ENCODE peak calls at places on chromosomes 11 and 22, in eight cellular contexts. G is epithelial cell of esophagus, X is colonic mucosa, W is left lung, B is uterus, T is kidney epithelial cell, D is IMR-90, S is heart left ventricle. O is an unnamed sample.

GRCh38 chr11:70111269-70112016 is 33.3 kb downstream of the ANO1 start:
- DNase-seq in G (no peak), X (peak), W (peak), B (no peak), T (no peak), D (peak), S (peak), O (no peak)

GRCh38 chr11:44823920-44824704 is 97.3 kb downstream of the TSPAN18 start:
- DNase-seq in G (no peak), X (no peak), W (peak), B (no peak), T (no peak), D (no peak), S (no peak), O (no peak)

GRCh38 chr11:128924109-128924508 is 18.6 kb downstream of the TP53AIP1 start:
- DNase-seq in G (no peak), X (no peak), W (no peak), B (no peak), T (no peak), D (no peak), S (no peak), O (no peak)

GRCh38 chr11:12177739-12178338 is 67.4 kb downstream of the MICAL2 start:
- DNase-seq in G (no peak), X (no peak), W (no peak), B (no peak), T (no peak), D (peak), S (no peak), O (no peak)

GRCh38 chr22:36977401-36977861 is 41.8 kb downstream of the TST start:
- DNase-seq in G (no peak), X (peak), W (peak), B (peak), T (no peak), D (peak), S (peak), O (peak)

GRCh38 chr11:2468363-2469240 is 23.8 kb downstream of the KCNQ1 start:
- DNase-seq in G (no peak), X (peak), W (no peak), B (no peak), T (no peak), D (no peak), S (peak), O (no peak)

GRCh38 chr11:130168105-130168504 is 8.5 kb downstream of the ST14 start:
- DNase-seq in G (peak), X (no peak), W (no peak), B (no peak), T (no peak), D (peak), S (no peak), O (no peak)

GRCh38 chr11:68142028-68142412 is 20.8 kb upstream of the CHKA start:
- DNase-seq in G (peak), X (no peak), W (peak), B (no peak), T (no peak), D (no peak), S (peak), O (no peak)

GRCh38 chr11:73156686-73157085 is 14.6 kb upstream of the FCHSD2 start:
- DNase-seq in G (no peak), X (no peak), W (no peak), B (no peak), T (no peak), D (no peak), S (no peak), O (no peak)

GRCh38 chr11:32006799-32007388 is 84.0 kb upstream of the RCN1 start:
- DNase-seq in G (peak), X (no peak), W (no peak), B (no peak), T (no peak), D (peak), S (no peak), O (no peak)

GRCh38 chr11:109439684-109440083 is 17.7 kb downstream of the C11orf87 start:
- DNase-seq in G (peak), X (no peak), W (no peak), B (no peak), T (no peak), D (no peak), S (no peak), O (no peak)

GRCh38 chr22:40748388-40748970 is 69.2 kb downstream of the MCHR1 start:
- DNase-seq in G (no peak), X (no peak), W (no peak), B (no peak), T (no peak), D (no peak), S (no peak), O (no peak)

GRCh38 chr22:38927033-38927789 is 30.2 kb upstream of the APOBEC3A start:
- DNase-seq in G (peak), X (peak), W (peak), B (peak), T (no peak), D (peak), S (peak), O (peak)

GRCh38 chr11:77072851-77073327 is 6.1 kb downstream of the CAPN5 start:
- DNase-seq in G (no peak), X (peak), W (no peak), B (no peak), T (no peak), D (no peak), S (no peak), O (no peak)

GRCh38 chr22:42560781-42561180 is 7.0 kb downstream of the SERHL2 start:
- DNase-seq in G (peak), X (no peak), W (no peak), B (no peak), T (no peak), D (no peak), S (no peak), O (no peak)

GRCh38 chr11:94526645-94527438 is 14.6 kb downstream of the C11orf97 start:
- DNase-seq in G (peak), X (no peak), W (no peak), B (no peak), T (no peak), D (peak), S (no peak), O (no peak)

GRCh38 chr22:44448271-44448780 is 49.7 kb downstream of the RTL6 start:
- DNase-seq in G (peak), X (no peak), W (peak), B (peak), T (peak), D (peak), S (peak), O (no peak)

GRCh38 chr11:126163074-126163700 is 48.3 kb downstream of the RPUSD4 start:
- DNase-seq in G (peak), X (no peak), W (no peak), B (peak), T (peak), D (peak), S (no peak), O (no peak)

GRCh38 chr11:77705195-77705876 is 67.7 kb upstream of the CLNS1A start:
- DNase-seq in G (peak), X (no peak), W (no peak), B (no peak), T (peak), D (peak), S (no peak), O (no peak)

GRCh38 chr11:102420547-102420946 is 32.0 kb downstream of the TMEM123 start:
- DNase-seq in G (no peak), X (no peak), W (no peak), B (no peak), T (no peak), D (no peak), S (no peak), O (no peak)

GRCh38 chr22:25167082-25167481 is 32.6 kb upstream of the CRYBB3 start:
- DNase-seq in G (peak), X (no peak), W (no peak), B (no peak), T (no peak), D (no peak), S (no peak), O (no peak)

GRCh38 chr11:129204439-129204838 is 12.3 kb upstream of the ARHGAP32 start:
- DNase-seq in G (no peak), X (no peak), W (no peak), B (no peak), T (no peak), D (no peak), S (no peak), O (no peak)

GRCh38 chr11:65556470-65557279 is 1.5 kb downstream of the LTBP3 start:
- DNase-seq in G (no peak), X (no peak), W (no peak), B (no peak), T (no peak), D (no peak), S (no peak), O (no peak)

GRCh38 chr11:6817668-6818067 is 18.2 kb upstream of the OR6A2 start:
- DNase-seq in G (no peak), X (no peak), W (no peak), B (no peak), T (no peak), D (peak), S (no peak), O (no peak)

GRCh38 chr22:32361257-32361656 is 3.6 kb downstream of the RFPL3 start:
- DNase-seq in G (no peak), X (no peak), W (no peak), B (no peak), T (no peak), D (no peak), S (no peak), O (no peak)

DNA sequence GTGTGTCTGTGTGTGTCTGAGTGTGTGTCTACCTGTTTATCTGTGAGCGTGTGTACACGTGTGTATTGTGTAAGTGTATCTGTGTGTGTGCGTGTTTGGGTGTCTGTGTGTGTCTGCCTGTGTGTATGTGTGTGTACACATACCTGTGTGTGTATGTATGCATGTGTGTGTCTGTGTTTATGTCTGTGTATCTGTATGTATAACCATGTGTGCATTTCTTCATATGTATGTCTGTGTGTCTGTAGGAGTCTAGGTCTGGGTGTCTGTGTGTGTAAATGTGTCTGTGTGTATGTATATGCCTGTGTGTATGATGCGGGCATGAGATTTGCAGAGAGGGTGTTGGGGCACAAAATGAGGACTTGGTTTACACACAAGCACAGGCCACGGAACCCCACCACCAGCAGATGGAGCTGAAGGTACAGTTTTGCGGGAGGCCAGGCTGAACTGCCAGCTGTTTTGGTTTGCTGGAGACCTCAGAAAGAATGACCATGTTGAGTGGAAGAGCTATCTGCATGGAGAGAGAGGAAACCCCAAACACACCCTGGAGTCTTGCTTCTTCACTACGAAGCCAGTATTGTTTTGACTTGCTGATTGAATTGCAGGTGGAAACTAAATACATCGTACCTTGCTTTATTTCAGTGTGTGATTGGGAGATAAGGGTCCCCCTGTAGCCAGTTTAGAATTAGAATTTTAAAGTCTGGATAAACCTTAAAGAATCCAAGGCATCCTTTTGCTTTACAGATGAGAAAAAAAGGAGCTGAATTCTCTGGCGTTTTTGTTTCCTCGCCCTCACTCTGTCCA is 497.2 kb downstream of the NTM start:
- DNase-seq in G (peak), X (peak), W (no peak), B (peak), T (peak), D (peak), S (peak), O (peak)
- TF ChIP-seq CTCF in G (peak), X (peak), W (peak), B (no peak), T (peak), D (peak), S (peak), O (peak)

DNA sequence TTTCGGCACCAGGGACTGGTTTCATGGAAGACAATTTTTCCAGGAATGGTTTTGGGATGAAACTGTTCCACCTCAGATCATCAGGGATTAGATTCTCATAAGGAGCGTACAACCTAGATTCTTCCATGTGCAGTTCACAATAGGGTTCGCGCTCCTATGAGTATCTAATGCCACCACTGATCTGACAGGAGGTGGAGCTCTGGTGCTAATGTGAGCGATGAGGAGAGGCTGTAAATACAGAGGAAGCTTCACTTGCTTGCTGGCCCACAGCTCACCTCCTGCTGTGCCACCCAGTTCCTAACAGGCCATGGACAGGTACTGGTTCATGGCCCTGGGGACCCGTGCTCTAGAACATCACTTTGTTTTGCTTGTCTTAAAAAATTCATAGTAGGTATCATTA is 41.8 kb upstream of the AMPD3 start:
- DNase-seq in G (peak), X (peak), W (no peak), B (no peak), T (no peak), D (peak), S (no peak), O (no peak)
- TF ChIP-seq CTCF in G (no peak), X (peak), W (no peak), B (no peak), T (no peak), D (peak), S (no peak), O (no peak)

GRCh38 chr11:71302911-71303310 is 50.5 kb upstream of the SHANK2 start:
- DNase-seq in G (no peak), X (no peak), W (no peak), B (no peak), T (no peak), D (no peak), S (no peak), O (no peak)
- TF ChIP-seq CTCF in G (no peak), X (no peak), W (no peak), B (no peak), T (no peak), D (no peak), S (no peak), O (peak)

DNA sequence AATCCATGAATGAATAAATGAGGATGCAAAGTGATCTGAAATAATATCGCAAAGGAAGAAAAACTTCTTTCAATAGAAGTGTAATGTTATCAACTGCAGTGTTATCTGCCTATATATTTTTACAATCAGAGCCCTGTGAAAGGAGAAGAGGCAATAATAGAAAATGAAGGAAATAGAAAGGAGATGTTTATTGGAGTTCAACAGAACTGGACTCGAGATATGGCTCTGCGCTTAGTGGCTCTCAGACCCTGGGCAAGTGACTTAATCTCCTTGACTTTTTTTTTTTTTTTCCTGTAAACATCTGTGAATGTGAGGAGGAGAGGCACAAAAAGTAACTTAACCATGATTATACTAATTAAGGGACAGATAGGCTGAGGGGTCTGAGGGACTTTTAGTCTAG is 18.9 kb downstream of the CNTF start:
- DNase-seq in G (no peak), X (no peak), W (no peak), B (no peak), T (no peak), D (no peak), S (no peak), O (no peak)
- TF ChIP-seq CTCF in G (no peak), X (no peak), W (no peak), B (no peak), T (no peak), D (no peak), S (no peak), O (no peak)

DNA sequence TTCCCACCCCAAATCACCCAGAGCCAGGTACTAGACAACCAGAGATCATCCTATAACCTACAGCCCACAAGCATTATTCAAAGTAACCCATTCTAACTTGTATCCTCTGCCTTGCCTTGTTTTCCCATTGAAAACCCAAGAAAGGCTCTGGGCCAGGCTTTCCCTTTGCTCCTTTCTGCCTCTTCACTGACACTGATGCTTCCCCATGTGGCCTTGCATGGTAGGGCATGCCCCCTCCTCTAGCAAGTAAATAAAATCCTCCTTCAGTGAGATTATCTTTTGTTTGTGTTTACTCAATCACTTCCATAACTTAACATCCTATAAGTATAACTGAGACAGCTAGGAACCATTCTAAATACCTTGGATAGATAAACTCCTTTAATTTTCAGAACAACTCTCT is 65.6 kb upstream of the FAR1 start:
- DNase-seq in G (no peak), X (no peak), W (no peak), B (no peak), T (no peak), D (no peak), S (no peak), O (no peak)
- TF ChIP-seq CTCF in G (no peak), X (no peak), W (no peak), B (no peak), T (no peak), D (no peak), S (no peak), O (peak)

GRCh38 chr11:61491736-61492395 is 16.7 kb upstream of the LRRC10B start:
- DNase-seq in G (no peak), X (no peak), W (no peak), B (no peak), T (no peak), D (no peak), S (no peak), O (no peak)
- TF ChIP-seq CTCF in G (no peak), X (no peak), W (no peak), B (no peak), T (no peak), D (no peak), S (no peak), O (no peak)

DNA sequence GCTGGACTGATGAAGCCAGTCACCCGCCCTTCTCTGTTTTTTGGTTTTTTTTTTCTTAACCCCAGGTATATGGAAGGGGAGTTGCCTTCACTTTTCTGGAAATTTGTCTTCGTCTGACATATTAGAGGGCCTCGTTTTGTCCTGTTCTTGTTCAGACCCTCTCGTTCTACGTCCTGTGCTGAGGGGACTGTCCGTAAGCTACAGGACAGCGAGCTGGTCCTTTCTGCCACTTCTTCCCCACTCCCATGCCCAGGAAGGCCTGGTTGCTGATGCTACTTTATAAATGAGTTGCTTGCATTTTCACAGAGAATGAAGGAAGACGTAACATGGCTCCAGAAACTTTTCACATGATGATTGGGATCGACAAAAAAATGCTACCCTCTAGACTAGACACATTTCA is 27.3 kb upstream of the CRKL start:
- DNase-seq in G (no peak), X (no peak), W (no peak), B (no peak), T (no peak), D (no peak), S (no peak), O (no peak)
- TF ChIP-seq CTCF in G (no peak), X (no peak), W (no peak), B (no peak), T (no peak), D (no peak), S (no peak), O (no peak)

DNA sequence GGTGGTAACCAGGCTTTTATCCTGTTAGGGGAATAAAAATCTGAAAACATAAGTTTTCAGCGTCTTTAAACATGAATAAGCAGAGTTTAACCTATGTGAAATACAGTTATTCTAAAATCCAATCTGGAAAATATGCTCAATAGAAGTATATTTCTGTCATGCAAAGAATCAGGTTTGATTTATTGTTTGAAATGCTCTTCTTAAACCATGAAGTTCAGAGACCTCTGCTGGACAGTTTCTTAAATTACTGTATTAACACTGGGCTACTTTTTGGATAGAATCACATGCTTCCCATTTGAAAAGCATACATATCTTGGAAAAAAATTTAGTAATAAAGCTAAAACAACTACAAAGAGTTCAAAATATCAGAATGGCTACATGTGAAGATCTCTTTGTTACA is 25.4 kb downstream of the APIP start:
- DNase-seq in G (peak), X (no peak), W (no peak), B (no peak), T (no peak), D (peak), S (no peak), O (no peak)
- TF ChIP-seq CTCF in G (peak), X (peak), W (peak), B (no peak), T (peak), D (peak), S (peak), O (peak)

DNA sequence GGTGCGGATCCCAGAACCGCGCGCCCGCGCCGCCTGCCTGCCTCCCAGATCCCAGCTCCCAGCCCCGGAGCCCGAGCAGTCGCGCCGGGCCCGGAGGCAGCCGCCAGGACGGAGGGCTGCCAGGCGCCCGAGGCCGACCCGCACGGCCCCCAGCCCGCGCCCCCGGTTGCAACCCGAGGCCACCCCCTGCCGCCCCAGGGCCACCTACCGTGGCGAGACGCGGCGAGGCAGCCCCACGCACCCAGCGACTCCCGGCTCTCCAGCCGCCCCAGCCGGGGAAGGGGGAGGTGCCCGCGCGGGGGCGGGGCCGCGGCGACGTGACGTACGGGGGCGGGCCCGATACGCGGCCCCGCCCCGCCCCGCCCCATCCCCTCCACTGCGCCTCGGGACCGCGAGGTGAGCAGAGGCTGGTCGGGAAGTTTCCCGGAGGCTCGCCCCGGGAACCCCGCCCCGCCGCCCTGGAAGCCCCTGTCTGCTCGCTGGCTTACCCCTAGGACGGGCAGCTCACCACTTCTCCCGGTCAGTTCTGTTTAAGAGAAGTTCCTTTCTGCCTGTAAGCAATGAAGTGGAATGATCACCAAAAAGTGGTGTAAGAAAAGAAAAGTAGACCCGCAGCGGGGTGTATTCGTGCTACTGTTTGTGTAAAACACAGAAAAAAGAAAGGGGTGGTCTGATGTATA is at the start of gene TPST2:
- DNase-seq in G (peak), X (peak), W (peak), B (peak), T (no peak), D (peak), S (peak), O (peak)
- TF ChIP-seq CTCF in G (no peak), X (no peak), W (no peak), B (no peak), T (no peak), D (no peak), S (no peak), O (no peak)

GRCh38 chr11:17580271-17580670 is 33.2 kb downstream of the OTOG start:
- DNase-seq in G (no peak), X (no peak), W (no peak), B (no peak), T (no peak), D (no peak), S (no peak), O (no peak)
- TF ChIP-seq CTCF in G (no peak), X (no peak), W (no peak), B (no peak), T (no peak), D (no peak), S (no peak), O (no peak)

O was measured in progenitor cell of endocrine pancreas.